ENCODE peak calls at places on chromosomes 2 and 18, in eight cellular contexts. G is amniotic stem cell, Q is bronchial epithelial cell, U is upper lobe of right lung, X is HCT116, B is dorsolateral prefrontal cortex, S is HFFc6, K is HAP-1. C is an unnamed sample.

GRCh38 chr2:43445248-43445647 is 150.6 kb downstream of the THADA start:
- DNase-seq in U (no peak), X (no peak), S (no peak), Q (no peak), B (no peak), G (no peak), K (peak), C (no peak)

GRCh38 chr2:85318222-85319182 is 9.3 kb downstream of the TGOLN2 start:
- DNase-seq in Q (peak), B (no peak), X (no peak), K (no peak), G (peak), U (no peak), S (peak), C (no peak)

GRCh38 chr2:69119541-69119940 is 106.6 kb downstream of the ANTXR1 start:
- DNase-seq in K (no peak), B (no peak), S (no peak), Q (no peak), G (no peak), U (no peak), X (no peak), C (no peak)

GRCh38 chr18:61531891-61532290 is 198.7 kb downstream of the CDH20 start:
- DNase-seq in X (no peak), G (no peak), U (no peak), S (no peak), Q (no peak), B (no peak), K (no peak), C (no peak)

GRCh38 chr2:9844581-9844980 is 1.3 kb downstream of the TAF1B start:
- DNase-seq in X (no peak), G (no peak), Q (peak), U (no peak), S (peak), K (no peak), B (no peak), C (no peak)

GRCh38 chr2:165893556-165893955 is 60.0 kb downstream of the TTC21B start:
- DNase-seq in S (no peak), G (no peak), B (no peak), Q (no peak), U (no peak), X (no peak), K (no peak), C (no peak)

GRCh38 chr18:5759169-5759568 is 136.2 kb downstream of the TMEM200C start:
- DNase-seq in Q (no peak), B (no peak), X (no peak), G (no peak), U (no peak), S (no peak), K (no peak), C (no peak)

GRCh38 chr2:66574701-66575624 is 140.0 kb downstream of the MEIS1 start:
- DNase-seq in X (no peak), U (no peak), Q (peak), K (peak), G (peak), B (no peak), S (peak), C (peak)

GRCh38 chr2:38377501-38378258 is 607 bp upstream of the ATL2 start:
- DNase-seq in K (peak), G (peak), U (no peak), Q (no peak), X (no peak), S (peak), B (no peak), C (no peak)

GRCh38 chr18:34322365-34323289 is 97.9 kb upstream of the NOL4 start:
- DNase-seq in K (peak), Q (peak), U (peak), X (peak), G (peak), B (peak), S (no peak), C (no peak)

GRCh38 chr18:35577045-35577848 is 4.3 kb upstream of the GALNT1 start:
- DNase-seq in X (no peak), B (no peak), U (no peak), S (no peak), K (no peak), G (no peak), Q (peak), C (peak)

GRCh38 chr18:39635192-39635591 is 2069.6 kb upstream of the CELF4 start:
- DNase-seq in U (no peak), K (no peak), X (no peak), B (no peak), S (no peak), G (no peak), Q (no peak), C (no peak)

GRCh38 chr2:98324181-98324580 is 22.1 kb upstream of the CNGA3 start:
- DNase-seq in B (no peak), G (no peak), Q (no peak), S (peak), U (no peak), X (no peak), K (no peak), C (no peak)

GRCh38 chr2:101249826-101250225 is 2.9 kb upstream of the CNOT11 start:
- DNase-seq in G (no peak), S (no peak), Q (no peak), K (no peak), X (no peak), U (no peak), B (no peak), C (no peak)

GRCh38 chr2:217249086-217249485 is 389.2 kb upstream of the TNP1 start:
- DNase-seq in K (no peak), G (no peak), S (no peak), B (no peak), Q (no peak), U (no peak), X (no peak), C (no peak)

C was measured in kidney.